ENCODE peak calls at places on chromosomes 13 and 19, in seven cellular contexts. L is H9, Y is HL-60, S is fibroblast of lung, X is MCF 10A, A is choroid plexus epithelial cell, Z is lower lobe of right lung. O is an unnamed sample.

GRCh38 chr19:57280913-57281425 is 684 bp downstream of the ZNF460 start:
- DNase-seq in L (no peak), S (peak; percentile 15), Y (peak; percentile 50), X (peak; percentile 35), A (peak; percentile 14), Z (no peak), O (no peak)

GRCh38 chr13:33228645-33229445 is 56.7 kb downstream of the STARD13 start:
- DNase-seq in S (peak; percentile 83), X (peak; percentile 61), Y (peak; percentile 24), Z (no peak), L (no peak), A (peak; percentile 72), O (no peak)

GRCh38 chr19:41870401-41870873 is 6.6 kb upstream of the CD79A start:
- DNase-seq in X (peak; percentile 40), L (no peak), Z (no peak), S (peak; percentile 79), Y (no peak), A (peak; percentile 30), O (no peak)

GRCh38 chr19:1410136-1410786 is 2.9 kb downstream of the DAZAP1 start:
- DNase-seq in L (no peak), A (peak; percentile 73), Y (no peak), X (no peak), Z (no peak), S (peak; percentile 76), O (no peak)

GRCh38 chr19:18153555-18154134 is 682 bp downstream of the PIK3R2 start:
- DNase-seq in Z (peak; percentile 59), X (no peak), S (no peak), L (no peak), A (no peak), Y (no peak), O (peak; percentile 49)

GRCh38 chr19:38433268-38433733 is at the start of gene RYR1:
- DNase-seq in S (peak; percentile 6), Z (peak; percentile 79), L (peak; percentile 97), A (peak; percentile 10), X (peak; percentile 44), Y (peak; percentile 7), O (no peak)

GRCh38 chr13:110155072-110155471 is 151.9 kb downstream of the COL4A1 start:
- DNase-seq in A (no peak), Y (no peak), S (no peak), Z (no peak), L (peak; percentile 56), X (no peak), O (no peak)

GRCh38 chr13:91946498-91947070 is 548.2 kb downstream of the GPC5 start:
- DNase-seq in L (no peak), Y (no peak), X (peak; percentile 46), S (peak; percentile 16), A (peak; percentile 62), Z (no peak), O (no peak)

GRCh38 chr19:39940221-39940833 is 5.9 kb upstream of the FCGBP start:
- DNase-seq in X (no peak), A (no peak), Y (no peak), L (no peak), Z (no peak), S (no peak), O (no peak)

GRCh38 chr19:36797786-36798108 is 25.1 kb upstream of the ZNF850 start:
- DNase-seq in X (no peak), A (no peak), Y (no peak), Z (no peak), L (no peak), S (no peak), O (no peak)

GRCh38 chr19:38492147-38492813 is 58.8 kb downstream of the RYR1 start:
- DNase-seq in Y (no peak), L (no peak), S (no peak), X (no peak), Z (no peak), A (no peak), O (no peak)

GRCh38 chr13:111911754-111912452 is 155.0 kb upstream of the SOX1 start:
- DNase-seq in L (peak; percentile 14), S (no peak), X (no peak), Z (no peak), Y (no peak), A (no peak), O (peak; percentile 10)

GRCh38 chr13:32837307-32837972 is 178.8 kb upstream of the KL start:
- DNase-seq in X (no peak), Y (no peak), Z (no peak), L (no peak), S (no peak), A (no peak), O (no peak)

GRCh38 chr19:3095375-3096191 is 1.4 kb downstream of the GNA11 start:
- DNase-seq in Y (no peak), Z (no peak), S (no peak), L (peak; percentile 94), A (no peak), X (peak; percentile 31), O (no peak)

GRCh38 chr13:91355826-91356710 is 8.6 kb downstream of the MIR17HG start:
- DNase-seq in Z (no peak), S (no peak), Y (no peak), X (no peak), A (no peak), L (no peak), O (no peak)

GRCh38 chr19:50409347-50409746 is 9.4 kb upstream of the SPIB start:
- DNase-seq in Y (no peak), X (no peak), S (no peak), A (no peak), L (no peak), Z (no peak), O (no peak)

GRCh38 chr13:79451500-79451962 is 29.4 kb upstream of the NDFIP2 start:
- DNase-seq in A (peak; percentile 83), L (peak; percentile 42), Y (peak; percentile 91), Z (peak; percentile 41), S (peak; percentile 95), X (peak; percentile 79), O (no peak)

GRCh38 chr19:1657632-1658445 is 5.4 kb upstream of the TCF3 start:
- DNase-seq in S (no peak), L (peak; percentile 24), X (no peak), Y (no peak), A (no peak), Z (peak; percentile 65), O (no peak)

GRCh38 chr19:58395220-58395978 is at the start of gene RNF225:
- DNase-seq in L (peak; percentile 88), A (no peak), Y (peak; percentile 23), Z (no peak), X (no peak), S (no peak), O (no peak)

GRCh38 chr13:63190219-63190618 is 1774.6 kb upstream of the PCDH20 start:
- DNase-seq in S (peak; percentile 64), Y (no peak), L (no peak), Z (no peak), X (no peak), A (no peak), O (no peak)

GRCh38 chr19:43731854-43732253 is 16.0 kb downstream of the IRGC start:
- DNase-seq in S (no peak), Z (no peak), A (peak; percentile 95), Y (peak; percentile 85), L (no peak), X (no peak), O (no peak)

GRCh38 chr13:100154835-100155463 is 66.1 kb downstream of the PCCA start:
- DNase-seq in Z (no peak), A (no peak), X (no peak), S (no peak), L (no peak), Y (no peak), O (no peak)

GRCh38 chr13:27868639-27869435 is 51.0 kb upstream of the PDX1 start:
- DNase-seq in S (no peak), X (peak; percentile 26), Y (no peak), A (peak; percentile 36), L (no peak), Z (no peak), O (no peak)

GRCh38 chr13:65292488-65292901 is 1937.6 kb downstream of the PCDH9 start:
- DNase-seq in S (peak; percentile 87), A (peak; percentile 86), X (peak; percentile 33), Y (no peak), L (peak; percentile 28), Z (no peak), O (no peak)

GRCh38 chr19:31140717-31141116 is 208.5 kb downstream of the TSHZ3 start:
- DNase-seq in Y (no peak), Z (no peak), X (peak; percentile 5), L (no peak), S (peak; percentile 82), A (peak; percentile 60), O (no peak)
- TF ChIP-seq CTCF in Y (no peak), Z (no peak), X (no peak), L (no peak), S (no peak), A (peak; percentile 32), O (no peak)

DNA sequence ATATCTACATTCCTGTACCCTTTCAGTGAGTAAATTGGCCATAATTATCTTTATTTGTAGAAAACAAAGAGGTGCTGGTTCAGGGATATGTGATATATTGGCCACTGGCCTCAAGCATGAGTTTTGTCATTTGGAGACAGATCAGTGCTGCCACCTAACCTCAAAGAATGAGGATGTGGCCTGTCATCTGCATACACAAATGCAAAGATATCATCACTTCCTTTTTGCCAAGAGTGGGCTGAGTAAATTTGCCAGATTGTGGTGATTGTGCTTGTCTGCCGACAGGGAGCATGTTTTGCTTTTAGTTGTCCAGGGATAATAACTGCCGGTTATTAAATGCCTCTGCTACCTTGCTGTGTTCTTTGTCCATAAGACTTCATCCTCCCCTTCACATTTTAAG is 44.2 kb downstream of the WASF3 start:
- DNase-seq in X (peak; percentile 11), A (peak; percentile 50), S (peak; percentile 66), Z (no peak), Y (peak; percentile 59), L (no peak), O (no peak)
- TF ChIP-seq CTCF in X (no peak), A (peak; percentile 24), S (no peak), Z (no peak), Y (no peak), L (peak; percentile 17), O (no peak)

DNA sequence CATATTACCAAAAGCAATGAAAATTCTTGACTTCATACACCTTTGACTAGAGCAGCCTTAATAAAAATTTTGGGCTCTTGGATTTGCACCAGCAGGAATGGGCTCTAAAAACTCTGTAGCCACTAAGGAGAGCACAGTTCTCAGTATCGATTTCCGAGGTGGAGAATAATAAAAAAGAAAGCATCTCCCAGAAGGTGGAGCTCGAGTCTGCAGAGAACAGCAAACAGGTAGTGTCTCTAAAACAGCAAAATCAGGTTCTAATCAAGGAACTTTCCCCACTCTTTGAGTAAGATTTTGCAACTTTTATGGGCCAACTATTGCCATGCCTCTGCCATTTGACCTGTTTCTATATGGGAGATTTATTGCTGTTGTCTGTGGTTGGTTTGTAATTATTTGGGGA is 258.7 kb upstream of the GPC6 start:
- DNase-seq in Z (no peak), X (peak; percentile 53), L (no peak), A (peak; percentile 31), Y (no peak), S (peak; percentile 8), O (no peak)
- TF ChIP-seq CTCF in Z (no peak), X (peak; percentile 39), L (peak; percentile 40), A (peak; percentile 37), Y (no peak), S (no peak), O (no peak)

DNA sequence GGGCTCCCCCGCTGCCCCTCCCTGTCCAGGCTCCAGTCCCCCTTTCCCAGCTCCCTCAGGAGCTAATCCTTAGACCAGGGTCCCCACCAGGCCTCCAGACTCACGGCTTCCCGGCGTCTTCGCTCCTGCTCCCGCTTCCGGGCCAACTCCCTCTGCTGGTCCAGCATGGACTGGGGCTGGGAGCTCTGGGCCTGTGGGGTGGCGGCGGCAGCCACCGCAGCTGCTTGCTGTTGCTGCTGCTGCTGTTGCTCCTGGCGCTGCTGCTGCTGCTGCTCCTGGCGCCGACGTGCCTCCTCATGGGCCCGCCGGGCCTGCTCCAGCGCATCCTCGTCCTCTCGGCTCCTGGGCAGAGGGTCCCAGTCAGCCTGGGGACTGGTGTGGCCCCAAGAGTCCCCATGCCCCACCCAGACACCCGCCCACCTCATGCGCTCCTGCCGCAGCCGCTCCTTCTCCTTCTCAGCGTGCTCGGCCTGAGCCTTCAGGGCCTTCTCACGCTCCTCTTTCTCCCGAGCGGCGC is 6.4 kb upstream of the EPHX3 start:
- DNase-seq in S (no peak), A (no peak), X (no peak), Z (no peak), L (peak; percentile 42), Y (no peak), O (no peak)
- TF ChIP-seq CTCF in S (no peak), A (peak; percentile 7), X (no peak), Z (no peak), L (peak; percentile 23), Y (no peak), O (no peak)